ENCODE peak calls at places on chromosomes 13 and 19, in five cellular contexts. O, F, N, P and A are unnamed samples.

GRCh38 chr13:113591750-113592149 is 7.2 kb downstream of the TFDP1 start:
- DNase-seq in O (no peak), F (no peak), N (no peak), P (no peak), A (no peak)

GRCh38 chr19:53881482-53882390 is at the start of gene PRKCG:
- DNase-seq in O (no peak), F (no peak), N (peak), P (peak), A (no peak)

GRCh38 chr19:51325161-51325979 is 13.9 kb downstream of the IGLON5 start:
- DNase-seq in O (no peak), F (no peak), N (no peak), P (no peak), A (no peak)

GRCh38 chr19:16076958-16077611 is 790 bp downstream of the TPM4 start:
- DNase-seq in O (no peak), F (peak), N (no peak), P (peak), A (no peak)

GRCh38 chr13:110942248-110942981 is 27.5 kb upstream of the ANKRD10 start:
- DNase-seq in O (no peak), F (no peak), N (no peak), P (no peak), A (no peak)

GRCh38 chr13:87498681-87499080 is 172.5 kb upstream of the SLITRK5 start:
- DNase-seq in O (no peak), F (no peak), N (no peak), P (peak), A (no peak)

GRCh38 chr19:1189419-1189818 is 15.4 kb upstream of the SBNO2 start:
- DNase-seq in O (no peak), F (no peak), N (no peak), P (no peak), A (no peak)

GRCh38 chr19:55446060-55446459 is 3.0 kb upstream of the SHISA7 start:
- DNase-seq in O (no peak), F (no peak), N (no peak), P (no peak), A (no peak)

GRCh38 chr19:46661735-46662592 is 982 bp upstream of the DACT3 start:
- DNase-seq in O (peak), F (peak), N (peak), P (peak), A (peak)

GRCh38 chr19:35257113-35257461 is 8.3 kb downstream of the LSR start:
- DNase-seq in O (no peak), F (peak), N (peak), P (no peak), A (no peak)

GRCh38 chr19:5622465-5623396 is at the start of the genes SAFB and SAFB2:
- DNase-seq in O (peak), F (peak), N (peak), P (peak), A (peak)

GRCh38 chr19:44841255-44841654 is 4.8 kb upstream of the NECTIN2 start:
- DNase-seq in O (no peak), F (peak), N (peak), P (no peak), A (no peak)

GRCh38 chr19:20273376-20273775 is 106.4 kb downstream of the ZNF486 start:
- DNase-seq in O (no peak), F (no peak), N (no peak), P (no peak), A (no peak)

GRCh38 chr19:35124098-35125060 is 8.8 kb downstream of the FXYD3 start:
- DNase-seq in O (peak), F (peak), N (peak), P (peak), A (peak)

GRCh38 chr13:106088094-106088493 is 447.4 kb downstream of the EFNB2 start:
- DNase-seq in O (no peak), F (no peak), N (no peak), P (no peak), A (no peak)

GRCh38 chr13:105914637-105915036 is 620.8 kb downstream of the EFNB2 start:
- DNase-seq in O (no peak), F (no peak), N (no peak), P (no peak), A (peak)

GRCh38 chr19:54955356-54955755 is 8.0 kb upstream of the NLRP7 start:
- DNase-seq in O (no peak), F (no peak), N (no peak), P (no peak), A (no peak)

GRCh38 chr13:47332149-47332548 is 435.3 kb upstream of the HTR2A start:
- DNase-seq in O (no peak), F (no peak), N (no peak), P (no peak), A (peak)

GRCh38 chr19:7295912-7296486 is 1.8 kb upstream of the INSR start:
- DNase-seq in O (no peak), F (no peak), N (no peak), P (no peak), A (no peak)

GRCh38 chr19:28961772-28962500 is 251.0 kb downstream of the UQCRFS1 start:
- DNase-seq in O (no peak), F (no peak), N (no peak), P (no peak), A (peak)

GRCh38 chr19:52786078-52786463 is 520 bp downstream of the ZNF600 start:
- DNase-seq in O (no peak), F (no peak), N (no peak), P (peak), A (no peak)

GRCh38 chr19:35789978-35790944 is 14.9 kb downstream of the ARHGAP33 start:
- DNase-seq in O (no peak), F (no peak), N (no peak), P (no peak), A (no peak)

GRCh38 chr19:8141726-8142524 is 7.5 kb downstream of the FBN3 start:
- DNase-seq in O (no peak), F (no peak), N (no peak), P (no peak), A (no peak)

GRCh38 chr13:86445584-86446140 is 646.4 kb upstream of the SLITRK6 start:
- DNase-seq in O (no peak), F (no peak), N (no peak), P (no peak), A (no peak)

GRCh38 chr19:5829567-5830315 is 9.8 kb downstream of the FUT6 start:
- DNase-seq in O (no peak), F (no peak), N (no peak), P (peak), A (no peak)

GRCh38 chr13:40271931-40272775 is 394.3 kb downstream of the FOXO1 start:
- DNase-seq in O (peak), F (peak), N (no peak), P (no peak), A (peak)

DNA sequence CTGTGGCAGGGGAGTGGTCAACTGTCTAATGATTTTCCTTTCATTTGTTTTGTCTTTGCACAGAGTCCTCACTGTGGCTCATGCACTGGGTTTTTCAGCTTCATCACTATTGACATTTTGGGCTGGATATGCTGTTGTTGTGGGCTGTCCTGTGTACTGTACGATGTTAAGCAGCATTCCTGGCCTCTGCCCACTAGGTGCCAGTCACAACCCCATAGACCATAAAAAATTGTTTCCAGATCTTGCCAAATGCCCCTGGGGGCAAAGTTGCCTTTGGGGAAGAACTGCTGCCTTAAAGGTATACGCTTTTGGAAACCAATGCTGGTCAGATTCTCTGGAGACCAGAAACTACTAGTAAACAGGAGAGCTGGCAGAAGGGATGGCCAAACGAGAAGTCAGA is 310.4 kb downstream of the SPRY2 start:
- DNase-seq in O (no peak), F (no peak), N (no peak), P (no peak), A (peak)
- TF ChIP-seq CTCF in O (no peak), F (peak), N (no peak), P (no peak), A (peak)

GRCh38 chr19:17389957-17390664 is 3.9 kb downstream of the CCDC194 start:
- DNase-seq in O (no peak), F (no peak), N (no peak), P (no peak), A (no peak)
- TF ChIP-seq CTCF in O (no peak), F (no peak), N (peak), P (peak), A (peak)

DNA sequence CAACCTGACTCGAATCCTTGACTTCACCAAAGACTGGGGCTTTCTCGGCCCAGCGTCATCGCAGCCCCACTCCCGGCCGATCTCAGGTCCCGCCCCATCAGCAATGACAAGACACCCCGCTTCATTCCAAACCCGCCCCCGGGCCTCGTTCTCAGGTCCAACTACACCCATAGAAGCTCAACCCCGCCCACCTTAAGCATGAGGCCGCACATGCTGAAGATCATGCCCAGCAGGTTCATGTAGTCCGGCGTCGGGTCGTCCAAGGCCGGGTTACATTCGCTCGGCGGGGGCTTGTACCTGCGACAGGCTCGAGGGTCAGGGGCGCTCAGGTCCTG is 2.3 kb downstream of the WDR83 start:
- DNase-seq in O (peak), F (no peak), N (no peak), P (peak), A (peak)
- TF ChIP-seq CTCF in O (no peak), F (no peak), N (no peak), P (no peak), A (no peak)

GRCh38 chr13:88764103-88764502 is 1092.9 kb downstream of the SLITRK5 start:
- DNase-seq in O (no peak), F (no peak), N (no peak), P (no peak), A (no peak)

GRCh38 chr13:88761145-88761544 is 1090.0 kb downstream of the SLITRK5 start:
- DNase-seq in O (no peak), F (no peak), N (no peak), P (no peak), A (no peak)
- TF ChIP-seq CTCF in O (no peak), F (no peak), N (no peak), P (no peak), A (no peak)

DNA sequence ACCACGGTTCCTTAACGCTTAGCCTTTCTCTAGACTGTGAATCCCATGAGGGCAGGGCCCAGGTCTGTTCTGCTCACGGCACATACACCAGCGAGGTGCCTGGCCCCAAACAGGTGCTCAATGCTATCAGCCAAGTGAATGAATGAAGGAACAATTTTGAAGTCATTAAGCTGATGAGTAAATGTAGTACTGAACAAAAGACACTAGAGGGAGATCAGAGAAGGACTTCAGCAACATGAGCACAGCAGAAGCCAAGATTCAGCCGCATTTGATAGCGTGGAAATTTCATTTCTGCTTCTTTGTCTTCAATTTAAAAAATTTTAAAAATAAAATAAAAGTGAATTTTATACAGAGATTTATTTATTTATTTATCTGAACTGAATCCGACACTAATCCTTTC is 20.1 kb upstream of the MYO16 start:
- DNase-seq in O (no peak), F (no peak), N (no peak), P (no peak), A (no peak)
- TF ChIP-seq CTCF in O (no peak), F (no peak), N (peak), P (peak), A (peak)

DNA sequence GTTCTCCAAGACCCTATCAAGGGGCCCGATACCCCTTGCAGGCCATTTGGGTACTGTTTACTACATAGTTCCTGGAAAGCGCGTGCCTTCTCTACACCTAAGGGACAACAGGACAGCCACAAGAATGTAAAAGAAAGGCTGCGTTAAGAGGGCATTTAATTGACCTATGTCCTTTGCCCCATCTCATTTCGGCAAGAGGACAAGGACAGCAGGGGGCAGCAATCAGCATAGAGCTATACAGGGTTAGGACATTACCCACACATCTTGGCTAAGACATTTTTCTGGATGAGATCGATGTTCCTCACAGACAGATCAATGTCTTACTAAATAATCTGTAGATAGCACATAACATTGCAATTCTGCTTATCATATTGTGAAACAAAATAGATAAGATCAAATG is 41.2 kb downstream of the FLT3 start:
- DNase-seq in O (no peak), F (no peak), N (peak), P (peak), A (peak)
- TF ChIP-seq CTCF in O (no peak), F (peak), N (peak), P (peak), A (peak)